ENCODE peak calls at places on chromosomes 4 and X, in nine cellular contexts. L is PC-3, F is foreskin fibroblast, E is upper lobe of right lung, H is cardiac muscle cell, A is lung, J is mesothelial cell of epicardium, X is Calu3, Z is foreskin keratinocyte. D is an unnamed sample.

GRCh38 chr4:101152521-101152920 is 194.8 kb downstream of the PPP3CA start:
- DNase-seq in L (no peak), F (no peak), E (no peak), H (no peak), A (no peak), J (no peak), X (no peak), Z (no peak), D (no peak)

GRCh38 chr4:173450281-173450680 is 51.4 kb upstream of the SCRG1 start:
- DNase-seq in L (no peak), F (peak), E (no peak), H (no peak), A (no peak), J (no peak), X (no peak), Z (no peak), D (no peak)

GRCh38 chr4:40348000-40348399 is 12.9 kb downstream of the CHRNA9 start:
- DNase-seq in L (no peak), F (no peak), E (no peak), H (no peak), A (no peak), J (no peak), X (no peak), Z (no peak), D (no peak)

GRCh38 chrX:38961936-38962335 is 160.7 kb downstream of the MID1IP1 start:
- DNase-seq in L (no peak), F (no peak), E (no peak), H (no peak), A (no peak), J (no peak), X (no peak), Z (no peak), D (no peak)

GRCh38 chr4:95693594-95693993 is 144.8 kb upstream of the UNC5C start:
- DNase-seq in L (peak), F (no peak), E (no peak), H (peak), A (no peak), J (no peak), X (peak), Z (peak), D (no peak)

GRCh38 chr4:41133619-41134018 is 80.7 kb downstream of the APBB2 start:
- DNase-seq in L (no peak), F (no peak), E (no peak), H (peak), A (no peak), J (no peak), X (no peak), Z (no peak), D (peak)

GRCh38 chrX:70134116-70134477 is 850 bp downstream of the IGBP1 start:
- DNase-seq in L (peak), F (peak), E (no peak), H (peak), A (no peak), J (no peak), X (no peak), Z (peak), D (peak)

GRCh38 chr4:144723471-144723870 is 77.5 kb downstream of the HHIP start:
- DNase-seq in L (no peak), F (no peak), E (no peak), H (no peak), A (no peak), J (no peak), X (no peak), Z (no peak), D (no peak)

GRCh38 chrX:7170903-7171302 is 22.9 kb upstream of the PUDP start:
- DNase-seq in L (peak), F (no peak), E (no peak), H (peak), A (peak), J (no peak), X (peak), Z (no peak), D (peak)

GRCh38 chr4:32030406-32030805 is 1310.2 kb downstream of the PCDH7 start:
- DNase-seq in L (no peak), F (no peak), E (no peak), H (no peak), A (no peak), J (no peak), X (no peak), Z (no peak), D (no peak)

GRCh38 chrX:47683171-47684145 is 24.5 kb upstream of the UXT start:
- DNase-seq in L (no peak), F (no peak), E (no peak), H (no peak), A (no peak), J (no peak), X (no peak), Z (no peak), D (no peak)

GRCh38 chr4:135735543-135735942 is 1534.0 kb upstream of the PABPC4L start:
- DNase-seq in L (no peak), F (no peak), E (no peak), H (no peak), A (no peak), J (no peak), X (no peak), Z (no peak), D (no peak)

GRCh38 chr4:102754044-102754443 is 6.7 kb downstream of the MANBA start:
- DNase-seq in L (peak), F (peak), E (no peak), H (no peak), A (no peak), J (no peak), X (no peak), Z (no peak), D (no peak)

GRCh38 chrX:107562482-107562881 is 65.8 kb upstream of the PRPS1 start:
- DNase-seq in L (peak), F (peak), E (no peak), H (peak), A (no peak), J (no peak), X (no peak), Z (no peak), D (no peak)

GRCh38 chr4:55754754-55755350 is 64.7 kb upstream of the EXOC1L start:
- DNase-seq in L (peak), F (peak), E (no peak), H (peak), A (no peak), J (no peak), X (peak), Z (peak), D (no peak)

GRCh38 chr4:156677136-156677535 is 294.5 kb downstream of the PDGFC start:
- DNase-seq in L (peak), F (peak), E (no peak), H (peak), A (no peak), J (no peak), X (peak), Z (no peak), D (peak)

GRCh38 chr4:68326146-68326545 is 23.7 kb downstream of the YTHDC1 start:
- DNase-seq in L (no peak), F (no peak), E (no peak), H (no peak), A (no peak), J (no peak), X (no peak), Z (no peak), D (no peak)

GRCh38 chr4:68319040-68319439 is 30.9 kb downstream of the YTHDC1 start:
- DNase-seq in L (no peak), F (no peak), E (no peak), H (no peak), A (no peak), J (no peak), X (no peak), Z (no peak), D (no peak)

GRCh38 chr4:68324509-68325262 is 25.2 kb downstream of the YTHDC1 start:
- DNase-seq in L (no peak), F (no peak), E (no peak), H (no peak), A (no peak), J (no peak), X (no peak), Z (no peak), D (no peak)
- TF ChIP-seq CTCF in L (no peak), F (no peak), E (no peak), H (no peak), A (no peak), J (no peak), X (no peak), Z (no peak), D (no peak)

DNA sequence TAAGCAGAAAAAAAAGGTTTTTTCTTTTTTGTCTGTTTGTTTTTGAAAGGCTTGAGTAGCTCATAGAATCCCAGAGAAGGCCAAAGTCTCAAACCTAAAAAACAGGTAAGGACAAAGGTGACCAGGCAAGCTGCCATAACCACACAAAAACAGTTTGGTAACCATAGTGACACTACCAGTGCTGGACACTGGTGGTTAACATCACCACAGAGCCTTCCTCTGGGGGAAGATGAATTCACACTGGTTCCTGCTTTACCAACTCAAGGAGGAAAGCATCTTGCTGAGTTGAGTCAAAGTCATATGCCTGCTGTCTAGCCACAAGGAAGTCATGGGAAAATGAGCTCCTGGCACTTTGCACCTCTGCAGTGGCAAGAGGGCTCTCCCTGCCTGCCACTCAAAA is 32.5 kb downstream of the IDS start:
- DNase-seq in L (peak), F (no peak), E (no peak), H (no peak), A (no peak), J (no peak), X (no peak), Z (no peak), D (no peak)
- TF ChIP-seq CTCF in L (no peak), F (no peak), E (no peak), H (no peak), A (no peak), J (no peak), X (no peak), Z (no peak), D (no peak)

DNA sequence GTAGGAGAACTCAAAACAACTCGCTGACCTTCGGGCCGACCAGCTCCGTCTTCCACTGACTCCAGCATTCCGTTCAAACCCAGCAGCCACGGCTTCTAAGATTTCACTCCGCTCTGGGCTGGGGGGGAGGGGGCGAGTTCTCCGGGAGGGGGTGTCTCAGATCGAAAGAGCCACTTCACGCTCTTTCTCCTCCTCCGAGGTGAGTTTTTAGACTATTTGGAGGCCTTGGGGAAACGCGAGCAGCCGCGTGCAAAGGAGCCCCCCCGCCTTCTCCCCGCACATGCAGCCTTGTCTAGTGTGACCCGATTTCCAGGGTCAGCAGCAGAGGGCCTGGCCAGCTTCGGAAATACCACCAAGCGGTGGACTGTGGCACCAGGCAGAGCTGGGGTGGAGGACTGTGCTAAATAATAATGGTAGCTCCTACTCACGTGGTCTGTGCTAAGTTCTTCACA is 79.2 kb upstream of the BCOR start:
- DNase-seq in L (no peak), F (no peak), E (no peak), H (no peak), A (no peak), J (no peak), X (no peak), Z (no peak), D (peak)
- TF ChIP-seq CTCF in L (no peak), F (no peak), E (no peak), H (no peak), A (no peak), J (no peak), X (no peak), Z (no peak), D (no peak)

GRCh38 chrX:46649421-46650260 is 76.1 kb downstream of the CHST7 start:
- DNase-seq in L (no peak), F (peak), E (no peak), H (peak), A (no peak), J (no peak), X (no peak), Z (no peak), D (peak)
- TF ChIP-seq CTCF in L (no peak), F (no peak), E (no peak), H (no peak), A (no peak), J (no peak), X (no peak), Z (no peak), D (no peak)

DNA sequence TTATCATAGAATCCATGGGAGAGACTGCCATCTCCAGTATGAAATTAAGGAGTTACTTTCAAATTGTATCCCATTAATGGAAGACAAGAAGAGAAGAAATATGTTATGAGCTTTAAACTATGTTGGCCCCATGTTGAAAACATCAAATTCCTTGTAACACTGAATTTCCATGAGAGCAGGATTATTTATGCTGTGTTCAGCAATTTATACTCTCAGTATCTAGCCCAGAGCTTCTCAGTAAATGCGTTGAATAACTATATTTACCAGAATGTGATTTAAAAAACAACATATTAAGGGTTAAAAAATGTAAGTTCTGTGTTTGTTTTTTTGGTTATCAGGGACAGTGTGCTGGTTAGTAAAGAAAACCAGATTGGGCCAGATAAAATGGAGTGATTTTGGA is 74.2 kb downstream of the ADGRL3 start:
- DNase-seq in L (no peak), F (no peak), E (no peak), H (no peak), A (no peak), J (no peak), X (no peak), Z (no peak), D (no peak)
- TF ChIP-seq CTCF in L (no peak), F (no peak), E (no peak), H (no peak), A (no peak), J (no peak), X (no peak), Z (no peak), D (no peak)

GRCh38 chr4:150209140-150209829 is 131.0 kb downstream of the DCLK2 start:
- DNase-seq in L (peak), F (peak), E (peak), H (peak), A (peak), J (no peak), X (peak), Z (no peak), D (peak)
- TF ChIP-seq CTCF in L (peak), F (peak), E (peak), H (peak), A (peak), J (peak), X (no peak), Z (peak), D (peak)

DNA sequence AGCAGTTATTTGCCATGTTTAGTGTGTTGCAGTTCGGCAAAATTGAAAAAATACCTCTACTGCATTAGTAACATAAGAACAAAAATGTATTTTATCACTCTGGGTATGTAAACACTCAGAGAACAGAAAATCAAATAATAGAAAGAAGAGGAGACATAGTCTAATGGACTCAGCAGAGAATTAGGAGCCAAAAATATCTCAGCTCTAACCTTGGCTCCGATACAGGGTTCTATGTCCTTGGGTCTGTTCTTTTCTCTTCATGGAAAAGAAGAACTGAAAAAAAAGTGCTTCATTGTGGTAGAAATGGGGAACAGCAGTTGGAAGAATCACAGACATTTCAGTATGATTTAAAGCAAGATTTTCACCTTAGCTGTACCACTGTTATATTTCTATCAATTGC is 240.5 kb upstream of the CXXC4 start:
- DNase-seq in L (no peak), F (no peak), E (no peak), H (no peak), A (no peak), J (no peak), X (no peak), Z (no peak), D (no peak)
- TF ChIP-seq CTCF in L (no peak), F (no peak), E (no peak), H (no peak), A (no peak), J (no peak), X (no peak), Z (no peak), D (no peak)

DNA sequence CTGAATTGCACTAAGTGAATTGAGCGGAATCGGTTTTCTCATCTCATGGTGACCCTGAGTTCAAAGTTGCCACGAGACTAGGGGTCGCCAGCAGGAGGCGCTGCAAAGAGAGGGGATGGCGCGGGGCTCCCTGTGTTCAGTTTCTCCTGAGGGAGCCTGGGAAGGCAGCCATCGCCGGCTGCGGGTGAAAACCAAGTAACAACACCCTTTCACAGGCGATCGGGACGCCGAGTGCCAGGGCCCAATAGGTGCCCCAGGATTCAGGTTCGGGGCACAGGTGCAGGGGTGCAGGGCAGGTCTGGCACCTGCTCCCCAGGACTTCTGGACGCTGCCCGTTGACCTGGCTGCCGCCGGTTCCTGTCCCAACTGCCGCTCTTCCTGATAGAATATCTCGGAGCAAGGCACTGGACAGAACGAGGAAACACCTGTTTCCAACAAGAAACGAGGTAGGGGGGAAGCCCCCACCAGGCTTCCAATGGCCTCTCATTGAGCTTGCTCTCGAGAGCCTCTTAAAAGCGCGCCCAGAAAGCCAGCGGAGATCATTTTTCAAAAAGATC is 1.1 kb upstream of the FGF16 start:
- DNase-seq in L (no peak), F (peak), E (peak), H (no peak), A (no peak), J (no peak), X (no peak), Z (no peak), D (peak)
- TF ChIP-seq CTCF in L (no peak), F (peak), E (peak), H (peak), A (no peak), J (no peak), X (no peak), Z (peak), D (peak)

DNA sequence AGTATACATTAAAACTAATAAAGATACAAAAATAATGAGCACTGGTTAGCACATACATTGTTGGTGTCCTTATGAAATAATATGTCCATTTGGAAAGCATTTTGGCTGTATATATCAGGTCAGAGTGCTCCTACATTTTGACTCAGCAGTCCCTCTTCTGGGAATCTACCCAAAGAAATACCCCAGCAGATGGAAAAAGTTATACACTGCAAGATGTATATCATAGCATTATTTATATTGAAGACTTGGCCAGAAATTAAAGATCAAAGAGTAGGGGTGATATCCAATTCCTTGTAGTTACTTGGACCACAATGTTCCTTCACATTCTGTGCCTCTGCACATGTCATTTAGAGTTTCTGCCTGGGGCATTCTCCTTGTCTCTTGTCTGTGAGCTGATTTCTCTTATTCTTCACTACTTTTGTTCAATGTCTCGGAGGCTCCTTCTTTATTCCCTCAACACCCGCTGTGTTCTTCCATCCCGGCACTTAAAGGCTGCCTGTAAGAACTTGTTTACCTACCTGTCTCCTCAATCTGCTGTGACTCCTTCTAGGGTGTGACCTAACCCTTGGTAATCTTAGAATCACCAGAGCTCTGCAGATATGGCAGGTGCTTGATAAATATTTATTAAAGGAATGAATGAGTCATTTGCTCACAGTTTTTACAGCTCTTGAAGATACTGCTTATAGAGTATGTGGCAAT is 3.1 kb upstream of the TSPAN5 start:
- DNase-seq in L (peak), F (peak), E (no peak), H (no peak), A (no peak), J (no peak), X (peak), Z (peak), D (no peak)
- TF ChIP-seq CTCF in L (no peak), F (no peak), E (no peak), H (no peak), A (no peak), J (no peak), X (no peak), Z (no peak), D (no peak)

DNA sequence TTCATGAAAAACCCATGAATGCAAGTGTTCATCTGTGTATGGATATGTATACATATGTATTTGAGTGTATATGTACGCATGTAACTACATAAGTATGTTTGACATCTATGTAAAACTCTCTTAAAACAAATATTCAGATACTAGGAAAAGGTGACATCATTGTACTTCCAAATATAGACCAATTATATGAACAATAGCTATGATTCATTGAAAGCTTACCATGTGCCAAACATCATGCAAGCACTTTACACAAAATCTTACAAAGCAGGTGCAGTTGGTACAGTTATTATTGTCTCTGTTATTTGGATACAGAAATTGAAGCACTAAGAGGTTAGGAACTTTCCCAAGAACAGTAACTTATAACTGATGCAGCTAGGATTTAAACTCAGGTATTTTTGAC is 21.4 kb downstream of the MAGEB17 start:
- DNase-seq in L (peak), F (peak), E (no peak), H (no peak), A (no peak), J (no peak), X (no peak), Z (no peak), D (no peak)
- TF ChIP-seq CTCF in L (no peak), F (no peak), E (no peak), H (no peak), A (no peak), J (no peak), X (no peak), Z (no peak), D (no peak)

D was measured in endothelial cell.